ENCODE peak calls at places on chromosomes 7 and 10, in five cellular contexts. E is fibroblast of lung, P is heart right ventricle, A is astrocyte of the spinal cord, J is spleen. C is an unnamed sample.

GRCh38 chr7:87359366-87359765 is 13.9 kb downstream of the CROT start:
- DNase-seq in E (peak), P (no peak), A (peak), J (no peak), C (no peak)

GRCh38 chr7:131115340-131115739 is 212.3 kb upstream of the MKLN1 start:
- DNase-seq in E (no peak), P (no peak), A (no peak), J (no peak), C (no peak)

GRCh38 chr10:17805921-17806577 is 3.1 kb upstream of the MRC1 start:
- DNase-seq in E (no peak), P (no peak), A (no peak), J (no peak), C (no peak)

GRCh38 chr10:72727128-72727527 is 35.2 kb downstream of the MCU start:
- DNase-seq in E (peak), P (no peak), A (no peak), J (no peak), C (no peak)

GRCh38 chr10:95832216-95833037 is 75.3 kb upstream of the CC2D2B start:
- DNase-seq in E (no peak), P (peak), A (no peak), J (peak), C (no peak)

GRCh38 chr10:64115913-64116643 is 594.9 kb downstream of the REEP3 start:
- DNase-seq in E (no peak), P (peak), A (peak), J (no peak), C (peak)

GRCh38 chr7:142053988-142054387 is 57.5 kb upstream of the MGAM2 start:
- DNase-seq in E (peak), P (no peak), A (peak), J (no peak), C (no peak)

GRCh38 chr10:21499910-21500577 is 25.4 kb downstream of the SKIDA1 start:
- DNase-seq in E (no peak), P (no peak), A (no peak), J (peak), C (no peak)

GRCh38 chr7:76357379-76358052 is 1.3 kb downstream of the YWHAG start:
- DNase-seq in E (no peak), P (no peak), A (no peak), J (no peak), C (no peak)

GRCh38 chr7:123455965-123456364 is 78.4 kb downstream of the IQUB start:
- DNase-seq in E (no peak), P (no peak), A (no peak), J (no peak), C (no peak)

GRCh38 chr10:6052247-6053221 is 9.6 kb downstream of the IL2RA start:
- DNase-seq in E (no peak), P (no peak), A (no peak), J (peak), C (peak)
- H3K4me3 ChIP-seq in E (no peak), P (no peak), A (no peak), J (no peak), C (no peak)

DNA sequence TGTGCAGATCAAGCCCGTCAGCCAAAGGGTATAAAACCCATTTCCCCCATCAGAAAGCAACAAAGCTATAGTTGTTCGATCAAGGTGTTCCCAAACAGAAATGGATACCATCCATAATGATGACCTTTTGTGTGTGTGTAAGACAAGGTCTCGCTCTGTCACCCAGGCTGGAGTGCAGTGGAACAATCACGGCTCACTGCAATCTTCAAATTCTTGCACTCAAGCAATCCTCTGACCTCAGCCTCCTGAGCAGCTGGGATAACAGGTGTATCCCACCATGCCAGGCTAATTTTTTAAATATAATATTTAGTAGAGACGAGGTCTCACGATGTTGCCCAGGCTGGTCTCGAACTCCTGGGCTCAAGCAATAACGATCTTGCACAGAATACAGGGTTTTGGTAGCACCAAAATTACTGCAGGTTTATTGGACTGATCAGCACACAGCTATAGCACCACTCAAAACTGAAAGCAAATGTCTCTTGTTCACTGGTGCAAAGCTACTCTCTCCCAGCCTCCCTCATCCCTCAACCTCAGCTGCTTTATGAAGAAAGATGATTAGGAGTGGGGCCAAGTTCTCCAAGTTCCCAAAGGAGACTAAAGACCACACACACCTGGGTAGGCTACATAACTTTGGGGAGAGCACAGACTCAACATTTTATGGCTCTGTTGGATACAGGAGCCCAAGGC is 80.5 kb downstream of the ABI1 start:
- DNase-seq in E (no peak), P (no peak), A (no peak), J (no peak), C (no peak)
- H3K4me3 ChIP-seq in E (no peak), P (no peak), A (no peak), J (no peak), C (no peak)

DNA sequence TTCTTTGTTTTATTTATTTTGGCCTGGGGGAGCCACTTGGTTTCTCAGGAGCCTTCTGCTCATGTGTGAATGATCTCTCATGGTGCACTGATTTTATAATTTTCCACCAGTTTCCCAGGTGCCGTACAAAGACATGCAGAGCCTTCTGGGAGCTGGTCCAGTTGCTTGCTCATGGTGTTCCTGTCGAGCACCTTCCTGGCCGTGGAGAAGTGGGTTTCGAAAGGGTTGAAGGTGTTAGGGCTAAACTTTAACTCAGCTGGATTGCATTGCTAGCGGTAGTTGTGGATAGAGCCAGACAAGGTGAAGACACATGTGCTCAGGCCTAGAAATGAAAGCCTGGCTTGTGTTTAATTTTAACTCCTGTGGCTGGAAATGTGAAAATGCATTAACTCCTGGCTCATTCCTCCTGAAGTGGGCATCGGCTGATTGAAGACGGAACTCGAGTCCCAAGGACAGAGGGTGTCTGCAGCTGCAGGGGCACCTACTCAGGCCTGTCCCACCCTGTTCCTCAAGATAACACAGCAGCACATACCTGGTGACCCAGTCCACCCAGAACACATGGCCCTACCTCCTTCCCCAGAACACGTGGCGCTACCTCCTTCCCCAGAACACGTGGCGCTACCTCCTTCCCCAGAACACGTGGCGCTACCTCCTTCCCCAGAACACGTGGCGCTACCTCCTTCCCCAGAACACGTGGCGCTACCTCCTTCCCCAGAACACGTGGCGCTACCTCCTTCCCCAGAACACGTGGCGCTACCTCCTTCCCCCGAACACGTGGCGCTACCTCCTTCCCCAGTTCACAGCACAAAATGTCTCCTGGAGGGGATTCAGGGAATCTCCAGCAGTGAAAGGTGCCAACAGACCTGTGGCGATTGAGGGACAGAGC is 133.2 kb downstream of the WDR37 start:
- DNase-seq in E (no peak), P (no peak), A (no peak), J (peak), C (no peak)
- H3K4me3 ChIP-seq in E (no peak), P (no peak), A (no peak), J (no peak), C (no peak)

DNA sequence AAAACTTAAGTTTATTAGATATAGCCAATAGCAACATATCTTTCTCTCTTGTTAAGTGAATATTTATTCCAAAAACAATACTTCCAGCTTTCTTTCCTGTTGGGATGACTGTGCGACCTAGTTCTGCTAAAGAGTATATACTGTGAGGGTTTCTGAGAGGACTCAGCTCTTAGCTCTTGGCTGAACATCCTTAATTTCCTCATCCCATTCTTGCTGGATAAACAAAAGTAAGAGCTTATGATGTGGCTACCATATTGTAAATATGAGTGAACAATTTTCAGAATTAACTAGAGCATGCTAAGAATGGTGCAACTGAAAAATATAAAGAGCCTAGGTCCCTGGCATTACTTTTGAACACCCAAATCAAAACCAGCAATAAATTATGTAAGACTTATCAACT is 279.5 kb upstream of the GNAI1 start:
- DNase-seq in E (no peak), P (no peak), A (no peak), J (no peak), C (no peak)
- H3K4me3 ChIP-seq in E (no peak), P (no peak), A (no peak), J (no peak), C (no peak)

GRCh38 chr7:117872565-117873055 is 631 bp downstream of the CTTNBP2 start:
- DNase-seq in E (peak), P (peak), A (peak), J (no peak), C (peak)

GRCh38 chr7:117869374-117869773 is 3.9 kb downstream of the CTTNBP2 start:
- DNase-seq in E (no peak), P (no peak), A (no peak), J (no peak), C (no peak)

GRCh38 chr7:117871401-117871777 is 1.9 kb downstream of the CTTNBP2 start:
- DNase-seq in E (no peak), P (no peak), A (no peak), J (no peak), C (no peak)

GRCh38 chr7:117871778-117872538 is 1.3 kb downstream of the CTTNBP2 start:
- DNase-seq in E (peak), P (no peak), A (peak), J (no peak), C (peak)

DNA sequence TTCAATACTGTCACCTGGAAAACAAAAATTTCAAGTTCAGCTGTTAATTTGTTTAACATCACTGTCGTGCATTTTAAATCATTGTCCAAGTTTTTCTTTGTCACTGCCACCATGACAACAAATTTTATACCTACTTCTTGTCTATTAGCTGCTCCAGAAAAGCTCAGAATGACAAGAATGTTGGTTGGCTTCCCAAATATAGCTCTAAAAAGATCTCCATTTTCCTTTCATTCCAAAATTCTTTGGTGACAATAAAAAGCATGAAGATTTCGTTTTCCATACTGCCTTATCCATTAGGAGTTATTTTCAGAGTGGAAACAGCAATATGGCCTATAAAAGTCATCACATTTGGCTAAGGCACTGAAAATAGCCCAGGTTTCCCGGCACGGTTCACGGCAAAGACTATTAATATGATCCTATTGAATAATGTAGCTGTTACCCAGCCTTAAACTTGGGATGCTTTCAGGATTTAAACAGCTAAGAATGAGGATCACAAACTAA is 2.8 kb downstream of the CTTNBP2 start:
- DNase-seq in E (no peak), P (no peak), A (no peak), J (no peak), C (no peak)
- H3K4me3 ChIP-seq in E (peak), P (no peak), A (no peak), J (no peak), C (no peak)

GRCh38 chr10:6738464-6738824 is 158.4 kb upstream of the PRKCQ start:
- DNase-seq in E (peak), P (no peak), A (peak), J (no peak), C (no peak)
- H3K4me3 ChIP-seq in E (no peak), P (no peak), A (peak), J (no peak), C (no peak)

GRCh38 chr7:84190016-84190705 is 4.4 kb downstream of the SEMA3A start:
- DNase-seq in E (peak), P (no peak), A (peak), J (no peak), C (no peak)
- H3K4me3 ChIP-seq in E (no peak), P (no peak), A (no peak), J (no peak), C (no peak)

GRCh38 chr7:665251-665650 is 61.2 kb upstream of the DNAAF5 start:
- DNase-seq in E (peak), P (no peak), A (peak), J (no peak), C (no peak)
- H3K4me3 ChIP-seq in E (no peak), P (no peak), A (no peak), J (no peak), C (no peak)

DNA sequence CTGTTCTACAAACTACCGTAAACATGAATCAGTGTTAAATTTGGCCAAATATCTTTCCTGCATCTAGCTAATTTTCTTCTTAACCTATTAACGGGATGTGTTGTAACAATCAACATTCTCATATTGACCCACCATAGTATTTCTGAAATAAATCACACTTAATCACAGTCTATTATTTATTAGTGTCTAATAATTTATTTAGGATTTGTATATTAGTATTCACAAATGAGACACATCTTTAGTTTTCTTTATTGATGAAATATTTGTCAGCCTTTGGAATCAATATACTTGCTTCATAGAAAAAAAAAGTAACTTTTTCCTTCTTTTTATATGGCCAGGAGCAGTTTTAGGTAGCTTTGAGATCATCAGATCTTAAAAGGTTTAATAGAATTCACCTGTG is 4.6 kb downstream of the GIMAP7 start:
- DNase-seq in E (no peak), P (no peak), A (no peak), J (no peak), C (no peak)
- H3K4me3 ChIP-seq in E (no peak), P (peak), A (no peak), J (peak), C (no peak)

GRCh38 chr7:17915796-17916195 is 24.5 kb downstream of the SNX13 start:
- DNase-seq in E (no peak), P (no peak), A (no peak), J (no peak), C (no peak)

GRCh38 chr7:17912536-17913235 is 27.6 kb downstream of the SNX13 start:
- DNase-seq in E (no peak), P (no peak), A (no peak), J (no peak), C (no peak)

GRCh38 chr7:17916786-17917185 is 23.5 kb downstream of the SNX13 start:
- DNase-seq in E (no peak), P (no peak), A (no peak), J (no peak), C (no peak)

GRCh38 chr7:17913250-17913649 is 27.0 kb downstream of the SNX13 start:
- DNase-seq in E (no peak), P (no peak), A (no peak), J (no peak), C (no peak)

DNA sequence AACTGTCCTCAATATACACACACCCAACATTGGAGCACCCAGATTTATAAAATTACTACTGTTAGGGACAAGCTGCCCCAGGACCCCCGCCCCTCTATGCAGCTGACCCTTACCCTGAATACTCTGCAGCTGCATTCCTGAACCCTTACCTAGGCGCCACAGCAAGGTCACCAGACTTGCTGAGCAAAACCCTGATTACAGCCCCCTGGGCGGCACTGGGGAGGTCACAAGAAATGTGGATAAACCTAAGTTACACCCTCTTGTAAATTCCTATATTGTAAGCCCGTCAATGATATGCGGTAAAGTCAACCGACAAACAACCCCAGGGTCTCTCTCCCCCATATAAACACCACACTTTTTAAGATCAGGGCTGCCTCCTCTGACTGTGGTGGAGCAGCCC is 25.1 kb downstream of the SNX13 start:
- DNase-seq in E (no peak), P (no peak), A (no peak), J (no peak), C (no peak)
- H3K4me3 ChIP-seq in E (no peak), P (no peak), A (no peak), J (no peak), C (no peak)